ENCODE peak calls at places on chromosomes 11 and 22, in eight cellular contexts. A, J, I, G, O, T, Y and F are unnamed samples.

GRCh38 chr11:112518371-112518770 is 257.7 kb upstream of the PLET1 start:
- DNase-seq in A (no peak), J (no peak), I (no peak), G (no peak), O (no peak), T (no peak), Y (no peak), F (peak; percentile 55)

GRCh38 chr11:116420770-116421528 is 351.8 kb downstream of the BUD13 start:
- DNase-seq in A (no peak), J (no peak), I (no peak), G (no peak), O (no peak), T (peak; percentile 11), Y (no peak), F (no peak)

GRCh38 chr11:612201-612960 is 3.4 kb downstream of the IRF7 start:
- DNase-seq in A (peak; percentile 74), J (no peak), I (peak; percentile 21), G (no peak), O (peak; percentile 29), T (peak; percentile 29), Y (no peak), F (peak; percentile 85)

GRCh38 chr11:6315811-6316425 is 4.4 kb downstream of the CAVIN3 start:
- DNase-seq in A (peak; percentile 77), J (peak; percentile 42), I (peak; percentile 69), G (peak; percentile 78), O (peak; percentile 45), T (peak; percentile 69), Y (no peak), F (peak; percentile 62)

GRCh38 chr11:111530091-111530490 is 10.4 kb upstream of the LAYN start:
- DNase-seq in A (no peak), J (no peak), I (peak; percentile 56), G (no peak), O (no peak), T (no peak), Y (no peak), F (no peak)

GRCh38 chr11:124756033-124756752 is 4.1 kb upstream of the VSIG2 start:
- DNase-seq in A (no peak), J (no peak), I (no peak), G (no peak), O (no peak), T (no peak), Y (no peak), F (no peak)

GRCh38 chr11:833849-834311 is 1.1 kb downstream of the CD151 start:
- DNase-seq in A (no peak), J (peak; percentile 73), I (no peak), G (peak; percentile 60), O (no peak), T (no peak), Y (no peak), F (peak; percentile 48)

GRCh38 chr22:38338772-38339379 is 21.6 kb upstream of the CSNK1E start:
- DNase-seq in A (no peak), J (no peak), I (peak; percentile 50), G (no peak), O (no peak), T (no peak), Y (no peak), F (no peak)

GRCh38 chr11:124678416-124678815 is 4.7 kb downstream of the SPA17 start:
- DNase-seq in A (no peak), J (no peak), I (no peak), G (no peak), O (no peak), T (no peak), Y (no peak), F (no peak)

GRCh38 chr11:86575208-86575855 is 97.1 kb downstream of the ME3 start:
- DNase-seq in A (no peak), J (no peak), I (no peak), G (no peak), O (no peak), T (peak; percentile 82), Y (no peak), F (no peak)

GRCh38 chr11:35083181-35084061 is 55.5 kb upstream of the CD44 start:
- DNase-seq in A (no peak), J (peak; percentile 100), I (peak; percentile 88), G (peak; percentile 70), O (no peak), T (peak; percentile 99), Y (peak; percentile 36), F (peak; percentile 100)

GRCh38 chr22:22720724-22721261 is 76.4 kb downstream of the GGTLC2 start:
- DNase-seq in A (peak; percentile 74), J (no peak), I (peak; percentile 30), G (peak; percentile 60), O (no peak), T (peak; percentile 82), Y (no peak), F (no peak)

GRCh38 chr11:46063138-46063537 is 58.1 kb downstream of the PHF21A start:
- DNase-seq in A (no peak), J (no peak), I (no peak), G (no peak), O (no peak), T (no peak), Y (no peak), F (no peak)

GRCh38 chr11:9250139-9250582 is 15.0 kb downstream of the DENND5A start:
- DNase-seq in A (no peak), J (no peak), I (no peak), G (no peak), O (no peak), T (no peak), Y (no peak), F (peak; percentile 32)

GRCh38 chr22:31739795-31740201 is 10.1 kb downstream of the PRR14L start:
- DNase-seq in A (no peak), J (no peak), I (peak; percentile 52), G (peak; percentile 77), O (no peak), T (no peak), Y (no peak), F (no peak)

GRCh38 chr11:108654994-108655631 is 9.8 kb upstream of the DDX10 start:
- DNase-seq in A (peak; percentile 88), J (peak; percentile 47), I (peak; percentile 61), G (peak; percentile 74), O (peak; percentile 43), T (peak; percentile 66), Y (peak; percentile 3), F (peak; percentile 64)

GRCh38 chr11:43358308-43358669 is 431 bp upstream of the TTC17 start:
- DNase-seq in A (peak; percentile 51), J (no peak), I (peak; percentile 8), G (no peak), O (no peak), T (no peak), Y (no peak), F (no peak)

GRCh38 chr11:41461057-41461681 is 1.7 kb upstream of the LRRC4C start:
- DNase-seq in A (peak; percentile 54), J (no peak), I (peak; percentile 1), G (no peak), O (peak; percentile 5), T (peak; percentile 6), Y (no peak), F (no peak)

GRCh38 chr11:68298659-68299516 is 13.5 kb upstream of the LRP5 start:
- DNase-seq in A (no peak), J (no peak), I (no peak), G (no peak), O (peak; percentile 62), T (no peak), Y (no peak), F (no peak)

GRCh38 chr11:61968758-61969390 is 1.4 kb upstream of the FTH1 start:
- DNase-seq in A (no peak), J (no peak), I (no peak), G (peak; percentile 56), O (no peak), T (no peak), Y (no peak), F (no peak)

GRCh38 chr11:67261942-67262681 is 4.2 kb upstream of the GRK2 start:
- DNase-seq in A (no peak), J (no peak), I (no peak), G (no peak), O (no peak), T (no peak), Y (no peak), F (no peak)